ENCODE peak calls at places on chromosome 13, in four cellular contexts. G is kidney glomerular epithelial cell, X is nephron progenitor cell, N is activated T-cell treated with anti-CD3 and anti-CD28 coated beads for 1 hour. Q is an unnamed sample.

GRCh38 chr13:51594432-51594831 is 10.2 kb downstream of the WDFY2 start:
- DNase-seq in G (no peak), X (no peak), N (no peak), Q (no peak)

GRCh38 chr13:28528848-28529247 is 33.9 kb upstream of the FLT1 start:
- DNase-seq in G (peak; percentile 16), X (no peak), N (no peak), Q (no peak)

GRCh38 chr13:38570706-38571105 is 116.2 kb upstream of the FREM2 start:
- DNase-seq in G (no peak), X (no peak), N (no peak), Q (no peak)

GRCh38 chr13:111940892-111941291 is 126.1 kb upstream of the SOX1 start:
- DNase-seq in G (no peak), X (no peak), N (no peak), Q (no peak)

GRCh38 chr13:113765241-113765910 is 6.3 kb downstream of the TMEM255B start:
- DNase-seq in G (no peak), X (no peak), N (no peak), Q (no peak)

GRCh38 chr13:20150561-20150960 is 10.3 kb downstream of the GJA3 start:
- DNase-seq in G (no peak), X (no peak), N (no peak), Q (no peak)

GRCh38 chr13:109545964-109546363 is 240.4 kb downstream of the IRS2 start:
- DNase-seq in G (no peak), X (no peak), N (no peak), Q (no peak)

GRCh38 chr13:26010487-26011207 is 41.2 kb downstream of the SHISA2 start:
- DNase-seq in G (no peak), X (no peak), N (no peak), Q (no peak)

GRCh38 chr13:34011552-34012085 is 193.7 kb downstream of the RFC3 start:
- DNase-seq in G (no peak), X (no peak), N (no peak), Q (no peak)